ENCODE peak calls at places on chromosomes 11 and 22, in four cellular contexts. Z is PC-9, G is right lobe of liver, C is astrocyte of the spinal cord. Q is an unnamed sample.

GRCh38 chr11:134819026-134819425 is 407.0 kb upstream of the B3GAT1 start:
- DNase-seq in Z (no peak), G (no peak), C (no peak), Q (no peak)

GRCh38 chr11:1542267-1542666 is 29.8 kb downstream of the DUSP8 start:
- DNase-seq in Z (no peak), G (no peak), C (no peak), Q (no peak)

GRCh38 chr11:65226103-65226442 is 35.7 kb upstream of the POLA2 start:
- DNase-seq in Z (no peak), G (no peak), C (no peak), Q (no peak)

GRCh38 chr22:49788492-49788891 is 39.2 kb downstream of the BRD1 start:
- DNase-seq in Z (no peak), G (peak), C (no peak), Q (no peak)

GRCh38 chr11:122167100-122167499 is 51.1 kb upstream of the BLID start:
- DNase-seq in Z (no peak), G (no peak), C (peak), Q (no peak)

GRCh38 chr22:50739279-50739691 is 1.3 kb downstream of the ACR start:
- DNase-seq in Z (no peak), G (no peak), C (no peak), Q (peak)

GRCh38 chr11:57322881-57323467 is 1.8 kb downstream of the TNKS1BP1 start:
- DNase-seq in Z (no peak), G (no peak), C (no peak), Q (no peak)

GRCh38 chr11:44010789-44011251 is 37.0 kb upstream of the ACCSL start:
- DNase-seq in Z (no peak), G (no peak), C (no peak), Q (no peak)

GRCh38 chr22:39184586-39185577 is 32.4 kb upstream of the CBX7 start:
- DNase-seq in Z (no peak), G (no peak), C (no peak), Q (peak)

GRCh38 chr11:47355283-47356128 is 3.0 kb upstream of the MYBPC3 start:
- DNase-seq in Z (peak), G (peak), C (peak), Q (no peak)

GRCh38 chr11:79236541-79236971 is 204.3 kb downstream of the TENM4 start:
- DNase-seq in Z (no peak), G (no peak), C (peak), Q (no peak)

GRCh38 chr11:79263001-79263400 is 177.8 kb downstream of the TENM4 start:
- DNase-seq in Z (no peak), G (no peak), C (peak), Q (no peak)

GRCh38 chr11:65180877-65181568 is 705 bp upstream of the CAPN1 start:
- DNase-seq in Z (peak), G (no peak), C (peak), Q (no peak)

GRCh38 chr22:39498368-39498767 is 3.7 kb upstream of the MIEF1 start:
- DNase-seq in Z (no peak), G (peak), C (no peak), Q (no peak)

GRCh38 chr11:19980957-19981669 is 179.2 kb downstream of the DBX1 start:
- DNase-seq in Z (no peak), G (no peak), C (peak), Q (no peak)

GRCh38 chr11:36467913-36468312 is 42.2 kb downstream of the TRAF6 start:
- DNase-seq in Z (no peak), G (no peak), C (no peak), Q (no peak)

GRCh38 chr22:28773461-28773867 is 969 bp downstream of the CCDC117 start:
- DNase-seq in Z (no peak), G (no peak), C (peak), Q (no peak)

GRCh38 chr22:44701824-44702478 is at the start of gene PRR5:
- DNase-seq in Z (peak), G (peak), C (peak), Q (peak)

GRCh38 chr22:36252754-36253522 is at the start of gene APOL1:
- DNase-seq in Z (peak), G (no peak), C (no peak), Q (no peak)

GRCh38 chr22:42434283-42434682 is 2.1 kb upstream of the NFAM1 start:
- DNase-seq in Z (no peak), G (no peak), C (no peak), Q (no peak)

GRCh38 chr11:123174196-123175183 is 20.6 kb downstream of the CLMP start:
- DNase-seq in Z (no peak), G (no peak), C (peak), Q (no peak)

GRCh38 chr11:1103401-1104360 is 29.0 kb downstream of the MUC2 start:
- DNase-seq in Z (no peak), G (no peak), C (no peak), Q (peak)

GRCh38 chr11:33557201-33557600 is 143.4 kb downstream of the C11orf91 start:
- DNase-seq in Z (peak), G (no peak), C (peak), Q (no peak)

GRCh38 chr11:103944251-103944944 is 92.0 kb upstream of the DDI1 start:
- DNase-seq in Z (no peak), G (no peak), C (no peak), Q (no peak)

GRCh38 chr11:134332189-134332631 is 422 bp downstream of the GLB1L2 start:
- DNase-seq in Z (peak), G (no peak), C (no peak), Q (no peak)

GRCh38 chr22:25824828-25825474 is 83.0 kb downstream of the MYO18B start:
- DNase-seq in Z (no peak), G (no peak), C (no peak), Q (peak)

GRCh38 chr22:19770349-19771220 is 10.0 kb downstream of the TBX1 start:
- DNase-seq in Z (no peak), G (peak), C (no peak), Q (peak)

GRCh38 chr11:82960000-82960778 is 58.7 kb downstream of the DDIAS start:
- DNase-seq in Z (no peak), G (no peak), C (no peak), Q (no peak)

GRCh38 chr11:64094463-64095223 is 58.9 kb downstream of the FLRT1 start:
- DNase-seq in Z (peak), G (no peak), C (peak), Q (no peak)
- TF ChIP-seq CTCF in Z (no peak), G (no peak), C (no peak), Q (no peak)

GRCh38 chr11:18383388-18384156 is 10.8 kb upstream of the LDHA start:
- DNase-seq in Z (peak), G (peak), C (peak), Q (no peak)
- TF ChIP-seq CTCF in Z (no peak), G (no peak), C (no peak), Q (no peak)

DNA sequence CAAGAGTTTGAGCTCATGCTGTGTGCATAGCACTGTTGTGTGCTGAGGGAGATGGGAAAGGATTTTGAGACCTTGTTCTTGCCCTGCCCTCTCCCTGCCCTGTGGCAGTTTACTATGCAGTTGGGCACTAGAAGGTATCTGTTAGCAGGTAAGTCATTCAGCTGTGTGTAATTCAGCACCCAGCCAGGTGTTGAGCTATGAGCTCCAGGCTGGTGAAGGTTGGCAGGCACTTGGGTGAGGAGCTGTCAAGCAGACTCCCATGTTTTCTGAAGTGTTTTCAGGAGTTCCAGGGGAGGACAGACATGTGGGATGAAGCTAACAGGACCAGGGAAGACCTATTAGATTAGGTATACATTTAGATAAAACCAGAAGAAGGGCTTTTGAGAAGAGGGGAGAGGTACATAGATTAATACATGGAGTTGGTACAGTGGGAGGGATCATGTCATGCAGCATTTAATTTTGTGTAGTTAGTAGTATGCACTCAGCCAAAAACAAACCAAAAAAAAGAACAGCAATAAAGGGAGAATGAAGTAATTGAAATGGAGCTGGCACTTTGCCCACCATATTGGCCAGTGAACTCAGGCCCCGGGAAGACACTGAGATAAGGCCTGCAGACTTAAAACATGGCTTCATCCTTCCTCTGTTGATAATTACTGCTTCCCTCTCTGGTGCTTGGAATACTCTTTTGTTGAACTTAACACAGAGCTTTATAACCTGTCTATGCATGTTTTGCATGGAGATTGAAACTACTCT is 2.9 kb downstream of the PANX1 start:
- DNase-seq in Z (no peak), G (no peak), C (no peak), Q (no peak)
- TF ChIP-seq CTCF in Z (no peak), G (no peak), C (no peak), Q (no peak)

GRCh38 chr22:32583074-32583677 is 108.6 kb downstream of the FBXO7 start:
- DNase-seq in Z (no peak), G (no peak), C (no peak), Q (no peak)
- TF ChIP-seq CTCF in Z (no peak), G (no peak), C (no peak), Q (no peak)

GRCh38 chr11:113161671-113162589 is 152.5 kb upstream of the TTC12 start:
- DNase-seq in Z (no peak), G (no peak), C (no peak), Q (no peak)

GRCh38 chr11:113160652-113161051 is 153.7 kb upstream of the TTC12 start:
- DNase-seq in Z (no peak), G (no peak), C (no peak), Q (no peak)

GRCh38 chr11:113159967-113160621 is 154.3 kb upstream of the TTC12 start:
- DNase-seq in Z (no peak), G (no peak), C (no peak), Q (no peak)

GRCh38 chr11:113163291-113164030 is 150.9 kb upstream of the TTC12 start:
- DNase-seq in Z (no peak), G (no peak), C (peak), Q (no peak)

GRCh38 chr11:113162590-113162961 is 151.8 kb upstream of the TTC12 start:
- DNase-seq in Z (no peak), G (no peak), C (peak), Q (no peak)
- TF ChIP-seq CTCF in Z (no peak), G (no peak), C (peak), Q (no peak)

GRCh38 chr22:22380098-22381030 is 128.2 kb downstream of the ZNF280B start:
- DNase-seq in Z (no peak), G (no peak), C (no peak), Q (no peak)
- TF ChIP-seq CTCF in Z (peak), G (no peak), C (peak), Q (peak)

GRCh38 chr11:119691020-119691666 is 37.9 kb downstream of the NECTIN1 start:
- DNase-seq in Z (no peak), G (no peak), C (no peak), Q (no peak)
- TF ChIP-seq CTCF in Z (no peak), G (no peak), C (peak), Q (no peak)

GRCh38 chr11:14892577-14892976 is 546 bp upstream of the CYP2R1 start:
- DNase-seq in Z (no peak), G (no peak), C (no peak), Q (no peak)
- TF ChIP-seq CTCF in Z (no peak), G (no peak), C (no peak), Q (no peak)

GRCh38 chr22:38066381-38067027 is 9.3 kb downstream of the PICK1 start:
- DNase-seq in Z (no peak), G (no peak), C (no peak), Q (no peak)
- TF ChIP-seq CTCF in Z (no peak), G (no peak), C (no peak), Q (no peak)

DNA sequence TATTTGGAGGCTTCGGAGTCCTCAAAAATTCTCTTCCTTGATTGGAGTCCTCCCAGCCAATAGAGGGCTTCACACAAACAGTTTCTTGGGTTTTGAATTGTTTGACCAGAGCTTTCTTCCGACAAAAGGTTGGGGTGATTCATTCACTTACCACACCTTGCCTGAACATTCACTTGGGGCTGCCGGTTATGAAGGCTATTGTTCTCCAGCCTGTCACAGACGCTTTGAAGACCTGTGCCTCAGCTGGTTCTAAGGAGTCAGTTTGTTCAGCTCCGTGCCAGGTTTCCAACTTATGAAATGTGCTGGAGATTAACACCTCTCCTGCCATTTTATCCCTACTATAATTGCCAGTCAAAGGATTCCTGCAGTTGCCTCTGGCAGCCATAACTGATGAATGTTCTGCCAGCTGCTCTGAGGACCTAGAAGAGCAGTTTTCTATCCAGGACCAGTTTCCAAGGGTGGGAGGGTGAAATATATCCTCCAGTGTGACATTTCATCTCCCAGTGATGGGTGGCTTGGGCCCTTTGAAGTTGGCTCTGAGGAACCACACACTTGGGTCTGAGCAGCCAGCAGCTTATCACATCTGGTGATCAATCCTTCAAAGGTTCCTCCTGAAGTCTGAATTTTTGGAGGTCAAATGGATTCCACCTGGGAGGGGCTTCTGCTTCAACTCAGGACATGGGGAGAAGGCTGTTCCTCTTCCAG is 31.4 kb downstream of the LIMK2 start:
- DNase-seq in Z (peak), G (no peak), C (peak), Q (no peak)
- TF ChIP-seq CTCF in Z (peak), G (no peak), C (no peak), Q (peak)